ENCODE peak calls at places on chromosomes 7 and 10, in four cellular contexts. O is IMR-90, Q is H9, G is neuronal stem cell. L is an unnamed sample.

GRCh38 chr7:34357068-34357467 is 300.9 kb upstream of the NPSR1 start:
- DNase-seq in O (no peak), G (no peak), Q (no peak), L (peak)

GRCh38 chr10:30013684-30014246 is 45.6 kb downstream of the JCAD start:
- DNase-seq in O (peak), G (no peak), Q (no peak), L (no peak)

GRCh38 chr7:101113860-101114259 is 13.0 kb upstream of the SERPINE1 start:
- DNase-seq in Q (no peak), O (no peak), G (no peak), L (no peak)

GRCh38 chr10:29253096-29254029 is 35.5 kb upstream of the LYZL1 start:
- DNase-seq in O (no peak), Q (no peak), G (no peak), L (no peak)

GRCh38 chr7:76244781-76245391 is 43.2 kb downstream of the SRRM3 start:
- DNase-seq in G (no peak), Q (no peak), O (no peak), L (no peak)

GRCh38 chr7:99137418-99138180 is 6.3 kb downstream of the SMURF1 start:
- DNase-seq in O (peak), Q (peak), G (peak), L (peak)

GRCh38 chr10:127921751-127922140 is 14.8 kb downstream of the PTPRE start:
- DNase-seq in Q (no peak), G (no peak), O (no peak), L (no peak)

GRCh38 chr7:16564909-16565426 is 38.3 kb downstream of the LRRC72 start:
- DNase-seq in Q (no peak), G (peak), O (peak), L (peak)

GRCh38 chr7:135234727-135235126 is 1.1 kb downstream of the STRA8 start:
- DNase-seq in Q (no peak), G (no peak), O (no peak), L (no peak)

GRCh38 chr10:72567884-72568283 is 58.0 kb downstream of the MICU1 start:
- DNase-seq in O (no peak), Q (no peak), G (no peak), L (peak)

GRCh38 chr10:48612241-48612943 is 7.5 kb upstream of the ARHGAP22 start:
- DNase-seq in O (peak), Q (no peak), G (no peak), L (no peak)

GRCh38 chr10:104109908-104110662 is 11.9 kb upstream of the SFR1 start:
- DNase-seq in Q (no peak), G (no peak), O (peak), L (no peak)

GRCh38 chr7:143477501-143478150 is at the start of gene TAS2R41:
- DNase-seq in G (no peak), Q (no peak), O (no peak), L (no peak)

GRCh38 chr10:88374392-88375145 is 208.5 kb downstream of the RNLS start:
- DNase-seq in G (no peak), O (no peak), Q (no peak), L (no peak)

GRCh38 chr7:2309889-2310331 is 4.3 kb downstream of the SNX8 start:
- DNase-seq in Q (peak), O (peak), G (peak), L (peak)

GRCh38 chr7:3688061-3688460 is 387.0 kb downstream of the SDK1 start:
- DNase-seq in O (no peak), G (no peak), Q (no peak), L (no peak)

GRCh38 chr10:132676193-132676891 is 109.6 kb downstream of the NKX6-2 start:
- DNase-seq in O (no peak), Q (peak), G (no peak), L (no peak)

GRCh38 chr10:66747451-66747850 is 178.4 kb upstream of the LRRTM3 start:
- DNase-seq in Q (no peak), O (peak), G (no peak), L (no peak)

GRCh38 chr10:88120599-88121333 is 257.3 kb downstream of the PTEN start:
- DNase-seq in G (no peak), Q (no peak), O (no peak), L (peak)

GRCh38 chr7:132575987-132576722 is at the start of gene PLXNA4:
- DNase-seq in O (no peak), G (no peak), Q (no peak), L (no peak)

GRCh38 chr10:36778600-36778999 is 346.8 kb upstream of the ANKRD30A start:
- DNase-seq in Q (no peak), O (no peak), G (no peak), L (peak)

GRCh38 chr7:83866587-83866986 is 217.6 kb upstream of the SEMA3E start:
- DNase-seq in O (no peak), Q (no peak), G (no peak), L (peak)

GRCh38 chr7:7157177-7157886 is 25.0 kb upstream of the C1GALT1 start:
- DNase-seq in G (no peak), O (peak), Q (no peak), L (no peak)

GRCh38 chr7:148916186-148916585 is 32.1 kb upstream of the EZH2 start:
- DNase-seq in Q (no peak), O (peak), G (no peak), L (no peak)

GRCh38 chr7:71987200-71987767 is 424.9 kb downstream of the CALN1 start:
- DNase-seq in O (no peak), G (no peak), Q (no peak), L (peak)

GRCh38 chr10:84212015-84212414 is 13.3 kb downstream of the LRIT2 start:
- DNase-seq in O (no peak), Q (no peak), G (no peak), L (no peak)

GRCh38 chr7:6057316-6058128 is 26.3 kb downstream of the ANKRD61 start:
- DNase-seq in G (no peak), Q (no peak), O (no peak), L (peak)

GRCh38 chr10:107409517-107409916 is 245.0 kb upstream of the SORCS1 start:
- DNase-seq in G (no peak), O (peak), Q (no peak), L (peak)

GRCh38 chr7:473211-473734 is 46.4 kb downstream of the PDGFA start:
- DNase-seq in Q (no peak), G (no peak), O (no peak), L (no peak)

GRCh38 chr10:71598673-71599072 is 120.9 kb downstream of the C10orf105 start:
- DNase-seq in O (no peak), Q (no peak), G (no peak), L (no peak)

DNA sequence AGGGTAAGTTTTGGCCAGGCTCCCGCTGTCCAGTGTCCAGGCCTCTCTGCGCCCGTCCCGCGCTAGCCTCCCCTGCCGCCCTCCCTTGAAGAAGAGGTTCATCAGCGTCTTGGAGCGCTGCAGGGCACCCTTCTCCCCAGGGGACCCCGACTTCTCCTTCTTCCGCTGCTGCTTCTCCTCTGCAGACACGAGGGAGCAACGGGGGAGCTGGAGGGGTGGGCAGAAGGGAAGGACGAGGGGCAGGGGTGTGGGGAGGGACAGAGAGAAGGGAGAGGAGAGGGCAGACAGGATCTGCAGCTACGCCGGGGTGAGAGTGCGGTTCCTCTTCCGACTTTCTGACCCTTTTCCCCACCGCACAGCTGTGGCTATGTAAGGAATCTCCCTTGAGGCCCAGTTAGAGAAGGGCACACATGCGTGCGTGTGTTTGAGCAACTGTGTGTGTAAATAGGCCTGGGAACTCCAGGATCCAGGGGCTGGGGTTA is 12.8 kb downstream of the PDZD7 start:
- DNase-seq in O (no peak), G (no peak), Q (peak), L (peak)
- H2BK120ac ChIP-seq in O (no peak), G (no peak), Q (no peak), L (no peak)

GRCh38 chr7:25579688-25580075 is 351.4 kb upstream of the NPVF start:
- DNase-seq in Q (no peak), G (no peak), O (no peak), L (peak)
- H2BK120ac ChIP-seq in Q (no peak), G (no peak), O (no peak), L (no peak)

GRCh38 chr7:139683137-139683871 is 94.5 kb downstream of the HIPK2 start:
- DNase-seq in Q (no peak), O (peak), G (no peak), L (peak)
- H2BK120ac ChIP-seq in Q (no peak), O (peak), G (no peak), L (no peak)

GRCh38 chr7:142440219-142441073 is 182.6 kb upstream of the PRSS58 start:
- DNase-seq in G (no peak), Q (no peak), O (peak), L (peak)

GRCh38 chr7:142438923-142439515 is 181.2 kb upstream of the PRSS58 start:
- DNase-seq in G (no peak), Q (no peak), O (no peak), L (no peak)

GRCh38 chr7:142443614-142444013 is 185.8 kb upstream of the PRSS58 start:
- DNase-seq in Q (no peak), G (no peak), O (peak), L (no peak)

GRCh38 chr7:142439739-142440138 is 181.9 kb upstream of the PRSS58 start:
- DNase-seq in Q (no peak), O (no peak), G (no peak), L (no peak)

DNA sequence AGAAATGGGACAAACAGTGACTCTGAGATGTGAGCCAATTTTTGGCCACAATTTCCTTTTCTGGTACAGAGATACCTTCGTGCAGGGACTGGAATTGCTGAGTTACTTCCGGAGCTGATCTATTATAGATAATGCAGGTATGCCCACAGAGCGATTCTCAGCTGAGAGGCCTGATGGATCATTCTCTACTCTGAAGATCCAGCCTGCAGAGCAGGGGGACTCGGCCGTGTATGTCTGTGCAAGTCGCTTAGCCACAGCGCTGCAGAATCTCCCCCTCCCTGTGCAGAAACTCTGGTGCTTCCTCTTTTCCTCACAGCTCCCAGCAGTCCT is 183.2 kb upstream of the PRSS58 start:
- DNase-seq in O (no peak), Q (no peak), G (no peak), L (peak)
- H2BK120ac ChIP-seq in O (peak), Q (no peak), G (no peak), L (no peak)

DNA sequence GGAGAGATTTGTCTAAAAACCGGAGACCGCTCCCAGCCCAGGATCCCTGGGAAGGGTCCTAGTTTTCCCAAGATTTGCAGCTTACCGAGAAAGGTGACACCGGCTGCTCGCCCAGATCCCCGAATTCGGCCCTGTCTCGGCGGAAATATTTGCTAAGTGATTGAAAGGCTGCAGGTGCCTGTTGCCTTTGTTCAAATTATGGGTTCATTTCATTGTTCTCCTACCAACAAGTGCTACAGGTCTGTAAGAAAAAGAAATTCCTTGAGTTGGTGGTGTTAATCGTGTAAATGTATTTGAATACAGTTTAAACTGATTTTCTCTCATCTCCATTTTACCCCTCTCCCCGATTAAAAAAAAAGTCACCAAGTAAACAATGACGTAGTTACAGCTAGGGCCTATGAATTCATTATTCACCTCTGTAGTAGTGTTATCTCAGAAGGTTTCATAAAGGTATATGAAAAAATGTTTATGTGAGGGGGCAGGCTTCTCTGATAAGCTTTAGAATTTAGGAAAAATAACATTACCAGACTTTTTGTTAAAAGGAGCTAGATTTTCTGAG is 1.0 kb downstream of the REEP3 start:
- DNase-seq in Q (no peak), G (no peak), O (peak), L (no peak)
- H2BK120ac ChIP-seq in Q (no peak), G (no peak), O (peak), L (no peak)

GRCh38 chr7:27106181-27106905 is 3.9 kb upstream of the HOXA2 start:
- DNase-seq in O (peak), Q (peak), G (no peak), L (peak)
- H2BK120ac ChIP-seq in O (peak), Q (no peak), G (no peak), L (no peak)

GRCh38 chr7:151060113-151060415 is 675 bp downstream of the SLC4A2 start:
- DNase-seq in G (no peak), Q (peak), O (no peak), L (peak)
- H2BK120ac ChIP-seq in G (peak), Q (no peak), O (peak), L (peak)

L was measured in mesendoderm.